ENCODE peak calls at places on chromosomes 16 and 17, in six cellular contexts. R is cardiac fibroblast, V is fibroblast of mammary gland, M is HTR-8/SVneo, A is dorsolateral prefrontal cortex, L is epithelial cell of esophagus. T is an unnamed sample.

GRCh38 chr16:85286970-85287814 is 174.9 kb upstream of the CIBAR2 start:
- DNase-seq in R (peak), V (peak), M (no peak), A (peak), L (no peak), T (no peak)

GRCh38 chr17:67833946-67834631 is 8.8 kb downstream of the BPTF start:
- DNase-seq in R (no peak), V (no peak), M (no peak), A (no peak), L (no peak), T (no peak)

GRCh38 chr16:88703486-88704309 is 2.5 kb downstream of the RNF166 start:
- DNase-seq in R (no peak), V (no peak), M (no peak), A (no peak), L (no peak), T (no peak)

GRCh38 chr17:17420035-17420434 is 56.8 kb upstream of the MED9 start:
- DNase-seq in R (no peak), V (no peak), M (no peak), A (no peak), L (no peak), T (no peak)

GRCh38 chr16:27174007-27174406 is 29.3 kb upstream of the KDM8 start:
- DNase-seq in R (no peak), V (no peak), M (no peak), A (no peak), L (no peak), T (no peak)

GRCh38 chr17:65942592-65942991 is 249.3 kb downstream of the CEP112 start:
- DNase-seq in R (peak), V (no peak), M (no peak), A (no peak), L (peak), T (no peak)

GRCh38 chr16:15502041-15502725 is 67.8 kb downstream of the BMERB1 start:
- DNase-seq in R (peak), V (peak), M (peak), A (no peak), L (peak), T (peak)

GRCh38 chr16:56970934-56971767 is 9.4 kb downstream of the CETP start:
- DNase-seq in R (no peak), V (peak), M (no peak), A (no peak), L (no peak), T (no peak)

GRCh38 chr17:48014603-48015037 is 23.0 kb downstream of the COPZ2 start:
- DNase-seq in R (no peak), V (no peak), M (no peak), A (no peak), L (no peak), T (no peak)

GRCh38 chr16:48537275-48537674 is 72.7 kb downstream of the N4BP1 start:
- DNase-seq in R (no peak), V (no peak), M (no peak), A (no peak), L (peak), T (no peak)

GRCh38 chr16:89072216-89073130 is 21.2 kb upstream of the ACSF3 start:
- DNase-seq in R (no peak), V (peak), M (no peak), A (no peak), L (no peak), T (no peak)

GRCh38 chr16:68453816-68454215 is 5.5 kb upstream of the SMPD3 start:
- DNase-seq in R (no peak), V (no peak), M (no peak), A (no peak), L (no peak), T (no peak)

GRCh38 chr17:53142890-53143289 is 679.8 kb upstream of the KIF2B start:
- DNase-seq in R (no peak), V (no peak), M (no peak), A (no peak), L (no peak), T (no peak)

GRCh38 chr16:12513057-12513790 is 290.5 kb downstream of the CPPED1 start:
- DNase-seq in R (no peak), V (no peak), M (no peak), A (no peak), L (no peak), T (no peak)

GRCh38 chr16:57969451-57970123 is 1.3 kb downstream of the CNGB1 start:
- DNase-seq in R (no peak), V (no peak), M (no peak), A (no peak), L (no peak), T (no peak)

GRCh38 chr17:17727111-17727659 is 45.9 kb downstream of the RAI1 start:
- DNase-seq in R (no peak), V (no peak), M (no peak), A (no peak), L (no peak), T (no peak)

GRCh38 chr16:11700264-11701029 is 32.2 kb downstream of the SNN start:
- DNase-seq in R (peak), V (no peak), M (no peak), A (no peak), L (peak), T (no peak)

GRCh38 chr16:68539704-68540370 is 746 bp downstream of the ZFP90 start:
- DNase-seq in R (peak), V (peak), M (peak), A (no peak), L (peak), T (no peak)

GRCh38 chr17:38893612-38894011 is 23.8 kb downstream of the LASP1 start:
- DNase-seq in R (peak), V (peak), M (no peak), A (no peak), L (no peak), T (no peak)

GRCh38 chr17:60652484-60653247 is 25.0 kb upstream of the BCAS3 start:
- DNase-seq in R (no peak), V (no peak), M (no peak), A (no peak), L (no peak), T (no peak)

GRCh38 chr17:77323413-77324171 is 182.8 kb downstream of the SEC14L1 start:
- DNase-seq in R (peak), V (peak), M (no peak), A (no peak), L (no peak), T (no peak)

GRCh38 chr16:49992825-49993224 is 32.2 kb upstream of the CNEP1R1 start:
- DNase-seq in R (no peak), V (no peak), M (no peak), A (no peak), L (no peak), T (no peak)

GRCh38 chr16:85188822-85189672 is 76.8 kb upstream of the CIBAR2 start:
- DNase-seq in R (no peak), V (no peak), M (no peak), A (no peak), L (no peak), T (no peak)

T was measured in stromal cell of bone marrow.